ENCODE peak calls at places on chromosomes 7 and 10, in four cellular contexts. B, X, I and C are unnamed samples.

GRCh38 chr7:51315393-51316261 is 982 bp downstream of the COBL start:
- DNase-seq in B (no peak), X (peak), I (peak), C (no peak)

GRCh38 chr7:148540041-148540738 is 50.4 kb upstream of the C7orf33 start:
- DNase-seq in X (peak), I (peak), B (no peak), C (no peak)

GRCh38 chr7:26305048-26305868 is 13.6 kb downstream of the SNX10 start:
- DNase-seq in X (no peak), B (peak), I (no peak), C (no peak)

GRCh38 chr7:122770943-122771342 is 68.2 kb upstream of the RNF148 start:
- DNase-seq in X (no peak), B (no peak), I (no peak), C (peak)

GRCh38 chr10:71031601-71032000 is 143.2 kb upstream of the PCBD1 start:
- DNase-seq in B (no peak), X (peak), I (no peak), C (no peak)

GRCh38 chr10:96831867-96832720 is at the start of gene LCOR:
- DNase-seq in I (peak), B (peak), X (peak), C (peak)

GRCh38 chr10:69847458-69847857 is 45.8 kb downstream of the COL13A1 start:
- DNase-seq in X (no peak), B (no peak), I (peak), C (no peak)

GRCh38 chr10:19999440-19999839 is 183.2 kb downstream of the PLXDC2 start:
- DNase-seq in B (no peak), X (peak), I (no peak), C (no peak)

GRCh38 chr10:131141207-131141606 is 170.3 kb downstream of the TCERG1L start:
- DNase-seq in B (no peak), X (no peak), I (no peak), C (no peak)

GRCh38 chr7:151061241-151062110 is 2.1 kb downstream of the SLC4A2 start:
- DNase-seq in I (no peak), B (peak), X (peak), C (no peak)

GRCh38 chr7:151062111-151062398 is 2.7 kb downstream of the SLC4A2 start:
- DNase-seq in B (no peak), X (no peak), I (no peak), C (no peak)

GRCh38 chr7:151063212-151063561 is 3.8 kb downstream of the SLC4A2 start:
- DNase-seq in X (peak), I (peak), B (no peak), C (no peak)

GRCh38 chr7:151064454-151064853 is 5.1 kb downstream of the SLC4A2 start:
- DNase-seq in B (no peak), X (no peak), I (no peak), C (no peak)

GRCh38 chr7:151062399-151063211 is 3.2 kb downstream of the SLC4A2 start:
- DNase-seq in I (peak), B (no peak), X (peak), C (no peak)
- H3K4me3 ChIP-seq in I (peak), B (no peak), X (peak), C (no peak)

GRCh38 chr7:54632696-54633095 is 90.5 kb downstream of the VSTM2A start:
- DNase-seq in I (no peak), X (peak), B (no peak), C (no peak)

GRCh38 chr7:54629771-54630170 is 87.6 kb downstream of the VSTM2A start:
- DNase-seq in X (peak), I (no peak), B (no peak), C (no peak)
- H3K4me3 ChIP-seq in X (no peak), I (no peak), B (no peak), C (no peak)

GRCh38 chr10:13382759-13383753 is 35.0 kb upstream of the SEPHS1 start:
- DNase-seq in X (no peak), B (no peak), I (no peak), C (no peak)
- H3K4me3 ChIP-seq in X (no peak), B (no peak), I (no peak), C (peak)

GRCh38 chr10:45076847-45077246 is 76.1 kb downstream of the ZNF22 start:
- DNase-seq in I (no peak), B (no peak), X (no peak), C (no peak)
- H3K4me3 ChIP-seq in I (no peak), B (no peak), X (no peak), C (no peak)

GRCh38 chr10:50416181-50416824 is 165.0 kb upstream of the ASAH2 start:
- DNase-seq in I (no peak), B (peak), X (no peak), C (peak)
- H3K4me3 ChIP-seq in I (no peak), B (no peak), X (no peak), C (no peak)

GRCh38 chr10:72740526-72740925 is 48.6 kb downstream of the MCU start:
- DNase-seq in B (peak), I (peak), X (peak), C (peak)
- H3K4me3 ChIP-seq in B (no peak), I (no peak), X (no peak), C (no peak)

GRCh38 chr10:11205026-11205772 is 187.5 kb downstream of the CELF2 start:
- DNase-seq in I (no peak), B (no peak), X (peak), C (no peak)
- H3K4me3 ChIP-seq in I (no peak), B (no peak), X (no peak), C (no peak)